ENCODE peak calls at places on chromosomes 1 and 21, in eight cellular contexts. I is GOT3; R is KG1; L is activated CD8-positive, alpha-beta memory T cell treated with anti-CD3 and anti-CD28 coated beads, Interleukin-2, amount 10 ng/mL, durations not matched to agents 7 days and 5 days; H is stimulated activated CD8-positive, alpha-beta memory T cell treated with anti-CD3 and anti-CD28 coated beads, Interleukin-2, amount 100 ng/mL, for 1 hour; Q is NCI-H1092; C is NCI-H1417 treated with DMSO at 0.1 percent for 48 hours; D is activated CD8-positive, alpha-beta T cell treated with anti-CD3 and anti-CD28 coated beads, Interleukin-2, amount 10 ng/mL, durations not matched to agents 7 days and 5 days. Y is an unnamed sample.

GRCh38 chr21:42705746-42706374 is 52.4 kb downstream of the PDE9A start:
- DNase-seq in C (no peak), R (no peak), D (no peak), Q (no peak), L (no peak), H (no peak), I (no peak), Y (no peak)

GRCh38 chr1:48500541-48501440 is 28.8 kb upstream of the SPATA6 start:
- DNase-seq in H (no peak), D (no peak), Q (no peak), L (no peak), I (no peak), R (no peak), C (no peak), Y (no peak)

GRCh38 chr1:203627819-203628184 is 1.2 kb downstream of the ATP2B4 start:
- DNase-seq in I (no peak), C (no peak), L (peak), D (peak), R (no peak), Q (no peak), H (no peak), Y (no peak)

GRCh38 chr1:159211331-159212136 is 6.9 kb downstream of the ACKR1 start:
- DNase-seq in D (peak), C (no peak), L (peak), I (no peak), Q (peak), H (no peak), R (peak), Y (peak)

GRCh38 chr1:41859686-41860085 is 59.0 kb downstream of the HIVEP3 start:
- DNase-seq in Q (no peak), R (no peak), L (no peak), I (no peak), C (no peak), D (no peak), H (no peak), Y (no peak)

GRCh38 chr1:58982259-58982998 is 198.6 kb upstream of the JUN start:
- DNase-seq in D (no peak), C (no peak), H (no peak), R (no peak), Q (no peak), I (no peak), L (peak), Y (no peak)

GRCh38 chr1:223706077-223706988 is 6.0 kb upstream of the CAPN2 start:
- DNase-seq in I (no peak), L (no peak), H (no peak), R (no peak), Q (peak), D (no peak), C (no peak), Y (no peak)

GRCh38 chr21:26437326-26438009 is 135.6 kb downstream of the CYYR1 start:
- DNase-seq in L (no peak), C (no peak), D (no peak), I (no peak), H (no peak), Q (no peak), R (no peak), Y (no peak)

GRCh38 chr1:3417082-3417728 is 37.3 kb upstream of the ARHGEF16 start:
- DNase-seq in C (no peak), Q (no peak), L (no peak), H (no peak), I (no peak), D (no peak), R (no peak), Y (no peak)

GRCh38 chr1:179230251-179230650 is 774 bp upstream of the ABL2 start:
- DNase-seq in L (no peak), I (no peak), C (no peak), Q (no peak), R (no peak), D (no peak), H (no peak), Y (no peak)

GRCh38 chr1:203172184-203173115 is 3.2 kb downstream of the MYBPH start:
- DNase-seq in R (no peak), L (peak), H (no peak), D (peak), C (no peak), Q (peak), I (peak), Y (peak)

GRCh38 chr1:214451591-214451990 is 99.8 kb downstream of the PTPN14 start:
- DNase-seq in H (no peak), R (no peak), I (no peak), D (no peak), Q (no peak), L (no peak), C (no peak), Y (no peak)

GRCh38 chr1:11157867-11158266 is 31.3 kb upstream of the ANGPTL7 start:
- DNase-seq in C (no peak), Q (peak), D (no peak), L (no peak), H (no peak), I (no peak), R (no peak), Y (no peak)

GRCh38 chr1:181172082-181172481 is 83.6 kb downstream of the IER5 start:
- DNase-seq in C (no peak), R (no peak), D (no peak), H (no peak), L (no peak), I (no peak), Q (no peak), Y (no peak)

GRCh38 chr1:188794969-188795368 is 1682.7 kb downstream of the BRINP3 start:
- DNase-seq in D (no peak), H (no peak), Q (no peak), L (no peak), R (no peak), C (no peak), I (no peak), Y (no peak)

GRCh38 chr1:40416709-40417108 is 33.6 kb upstream of the ZFP69B start:
- DNase-seq in D (no peak), C (no peak), H (no peak), L (no peak), I (no peak), R (no peak), Q (no peak), Y (no peak)

GRCh38 chr1:170670751-170671628 is 7.1 kb downstream of the PRRX1 start:
- DNase-seq in H (no peak), I (no peak), C (no peak), L (no peak), Q (no peak), R (no peak), D (peak), Y (no peak)

GRCh38 chr1:53551428-53551995 is 92.3 kb downstream of the DMRTB1 start:
- DNase-seq in D (no peak), L (no peak), H (no peak), C (no peak), R (no peak), Q (no peak), I (no peak), Y (no peak)

GRCh38 chr1:112818990-112819689 is 104.0 kb upstream of the PPM1J start:
- DNase-seq in H (no peak), C (no peak), D (no peak), Q (no peak), R (no peak), L (no peak), I (no peak), Y (no peak)

GRCh38 chr1:30081379-30082102 is 641.8 kb downstream of the MATN1 start:
- DNase-seq in D (no peak), H (no peak), C (no peak), Q (no peak), L (no peak), I (no peak), R (no peak), Y (no peak)

GRCh38 chr1:103106426-103107321 is 1.6 kb downstream of the COL11A1 start:
- DNase-seq in Q (no peak), H (no peak), L (no peak), D (no peak), C (no peak), R (peak), I (no peak), Y (peak)

GRCh38 chr1:79815115-79815514 is 808.6 kb upstream of the ADGRL4 start:
- DNase-seq in I (no peak), H (no peak), L (no peak), C (no peak), Q (no peak), D (no peak), R (no peak), Y (no peak)

Y was measured in NCI-H460.